ENCODE peak calls at places on chromosome 5, in five cellular contexts. X is HCT116, L is H1, D is K562, Z is HepG2. V is an unnamed sample.

GRCh38 chr5:140926903-140927573 is 939 bp downstream of the PCDHAC1 start:
- DNase-seq in Z (no peak), D (no peak), L (peak; percentile 72), X (no peak), V (peak; percentile 18)

GRCh38 chr5:79193643-79194042 is 42.3 kb upstream of the JMY start:
- DNase-seq in Z (no peak), D (no peak), X (no peak), L (no peak), V (no peak)

GRCh38 chr5:95317085-95317484 is 32.2 kb upstream of the MCTP1 start:
- DNase-seq in D (no peak), L (no peak), Z (no peak), X (no peak), V (no peak)

GRCh38 chr5:128349044-128349629 is 188.9 kb downstream of the FBN2 start:
- DNase-seq in X (peak; percentile 8), Z (no peak), D (no peak), L (no peak), V (no peak)

GRCh38 chr5:150339841-150340240 is 17.7 kb upstream of the TCOF1 start:
- DNase-seq in L (no peak), D (no peak), Z (no peak), X (no peak), V (no peak)

GRCh38 chr5:127002390-127002789 is 28.0 kb downstream of the MARCHF3 start:
- DNase-seq in L (no peak), D (no peak), X (no peak), Z (peak; percentile 17), V (no peak)

GRCh38 chr5:129001831-129002626 is 36.7 kb downstream of the SLC27A6 start:
- DNase-seq in L (no peak), X (no peak), Z (no peak), D (no peak), V (no peak)

GRCh38 chr5:33143405-33144123 is 297.2 kb upstream of the TARS1 start:
- DNase-seq in L (no peak), Z (no peak), D (no peak), X (no peak), V (no peak)

GRCh38 chr5:77083088-77083487 is 4.0 kb downstream of the ZBED3 start:
- DNase-seq in Z (no peak), D (no peak), X (no peak), L (no peak), V (no peak)

GRCh38 chr5:162391848-162392247 is 324.3 kb downstream of the GABRG2 start:
- DNase-seq in X (no peak), L (no peak), Z (no peak), D (no peak), V (no peak)

GRCh38 chr5:59766394-59766793 is 127.1 kb downstream of the PDE4D start:
- DNase-seq in X (no peak), Z (no peak), L (no peak), D (no peak), V (no peak)

GRCh38 chr5:2617461-2617860 is 134.0 kb downstream of the IRX2 start:
- DNase-seq in X (no peak), Z (no peak), L (no peak), D (no peak), V (no peak)

GRCh38 chr5:157266286-157267007 is 524 bp downstream of the CYFIP2 start:
- DNase-seq in D (no peak), L (peak; percentile 78), X (no peak), Z (no peak), V (no peak)

GRCh38 chr5:102231693-102232619 is 64.1 kb downstream of the SLCO4C1 start:
- DNase-seq in L (no peak), Z (no peak), D (no peak), X (no peak), V (no peak)

GRCh38 chr5:148827723-148828122 is 1.3 kb downstream of the ADRB2 start:
- DNase-seq in X (no peak), Z (no peak), D (no peak), L (no peak), V (no peak)

GRCh38 chr5:103941554-103941953 is 379.0 kb upstream of the NUDT12 start:
- DNase-seq in Z (no peak), L (no peak), D (no peak), X (no peak), V (no peak)

GRCh38 chr5:59673438-59674058 is 220.0 kb downstream of the PDE4D start:
- DNase-seq in D (peak; percentile 22), X (peak; percentile 8), Z (peak; percentile 16), L (no peak), V (peak; percentile 11)

GRCh38 chr5:108297042-108297596 is 84.8 kb downstream of the FBXL17 start:
- DNase-seq in Z (no peak), D (no peak), X (no peak), L (no peak), V (no peak)

GRCh38 chr5:38994329-38994927 is 79.8 kb downstream of the RICTOR start:
- DNase-seq in L (no peak), X (peak; percentile 4), D (peak; percentile 18), Z (peak; percentile 64), V (peak; percentile 9)

GRCh38 chr5:60649288-60649917 is 50.6 kb downstream of the DEPDC1B start:
- DNase-seq in D (peak; percentile 18), L (no peak), Z (peak; percentile 59), X (peak; percentile 33), V (no peak)

GRCh38 chr5:172456076-172456800 is 1.9 kb upstream of the SH3PXD2B start:
- DNase-seq in L (no peak), D (no peak), X (no peak), Z (no peak), V (no peak)

GRCh38 chr5:167816354-167816753 is 475.1 kb upstream of the WWC1 start:
- DNase-seq in Z (no peak), D (no peak), X (no peak), L (no peak), V (no peak)

GRCh38 chr5:77229887-77230286 is 19.4 kb downstream of the PDE8B start:
- DNase-seq in L (no peak), X (no peak), D (no peak), Z (no peak), V (no peak)

GRCh38 chr5:138668981-138669380 is 84.2 kb upstream of the CTNNA1 start:
- DNase-seq in L (peak; percentile 8), Z (no peak), D (no peak), X (no peak), V (no peak)

GRCh38 chr5:32612134-32612888 is 27.0 kb downstream of the SUB1 start:
- DNase-seq in L (no peak), X (no peak), D (no peak), Z (no peak), V (no peak)

GRCh38 chr5:176152933-176153317 is 85.3 kb upstream of the SIMC1 start:
- DNase-seq in Z (no peak), L (no peak), X (no peak), D (no peak), V (no peak)

GRCh38 chr5:55384072-55384471 is 76.3 kb downstream of the MTREX start:
- DNase-seq in D (no peak), L (no peak), Z (no peak), X (no peak), V (no peak)

GRCh38 chr5:9343146-9343850 is 202.6 kb downstream of the SEMA5A start:
- DNase-seq in D (no peak), Z (no peak), L (no peak), X (no peak), V (no peak)

GRCh38 chr5:53434566-53434965 is 45.9 kb upstream of the FST start:
- DNase-seq in Z (no peak), X (no peak), D (no peak), L (no peak), V (no peak)

GRCh38 chr5:61139094-61139873 is 23.0 kb downstream of the SMIM15 start:
- DNase-seq in X (no peak), L (no peak), Z (no peak), D (no peak), V (no peak)

GRCh38 chr5:13664377-13664776 is 280.1 kb downstream of the DNAH5 start:
- DNase-seq in X (no peak), L (no peak), D (no peak), Z (no peak), V (no peak)

GRCh38 chr5:107604990-107605389 is 65.7 kb downstream of the EFNA5 start:
- DNase-seq in X (no peak), L (no peak), Z (no peak), D (no peak), V (no peak)

GRCh38 chr5:132183723-132184122 is 43.9 kb downstream of the P4HA2 start:
- DNase-seq in D (no peak), X (no peak), L (no peak), Z (no peak), V (no peak)

GRCh38 chr5:172872997-172873491 is 39.0 kb downstream of the ERGIC1 start:
- DNase-seq in Z (no peak), L (no peak), X (no peak), D (no peak), V (no peak)

GRCh38 chr5:132362086-132362485 is 7.4 kb upstream of the SLC22A5 start:
- DNase-seq in L (no peak), Z (no peak), X (no peak), D (no peak), V (no peak)

GRCh38 chr5:142971296-142972013 is 201.3 kb downstream of the ARHGAP26 start:
- DNase-seq in L (no peak), Z (no peak), X (no peak), D (no peak), V (no peak)
- TF ChIP-seq ZNF274 in L (no peak), Z (no peak), X (no peak), D (no peak), V (no peak)

GRCh38 chr5:154352960-154353548 is 92.7 kb upstream of the SAP30L start:
- DNase-seq in X (no peak), D (no peak), L (no peak), Z (peak; percentile 73), V (no peak)
- TF ChIP-seq YY1 in X (no peak), D (no peak), L (no peak), Z (no peak), V (no peak)

DNA sequence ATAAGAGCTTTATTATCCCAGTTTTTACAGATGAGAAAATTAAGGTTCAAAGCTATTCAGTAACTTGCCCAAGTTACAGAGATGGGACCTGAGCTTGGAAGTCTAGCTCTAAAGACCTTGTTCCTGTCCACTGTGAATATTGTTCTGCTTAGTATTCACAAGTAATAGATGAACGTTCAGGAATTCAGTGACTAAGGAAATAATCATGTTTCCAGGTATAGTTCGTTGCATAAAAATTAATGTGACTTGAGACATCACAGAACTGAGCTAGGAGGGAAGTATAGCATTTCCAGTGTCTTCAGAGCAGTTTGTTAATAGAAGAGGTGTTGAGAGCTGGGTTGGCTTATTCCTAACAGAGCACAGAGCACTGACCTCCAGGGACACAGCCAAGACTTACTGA is 136.1 kb downstream of the FGF1 start:
- DNase-seq in L (no peak), D (no peak), X (no peak), Z (no peak), V (no peak)
- TF ChIP-seq ZNF274 in L (no peak), D (no peak), X (no peak), Z (no peak), V (no peak)

GRCh38 chr5:67095346-67095871 is 101.2 kb downstream of the CD180 start:
- DNase-seq in L (no peak), X (no peak), D (no peak), Z (peak; percentile 93), V (no peak)

GRCh38 chr5:67090593-67090992 is 106.0 kb downstream of the CD180 start:
- DNase-seq in D (no peak), X (no peak), L (no peak), Z (no peak), V (no peak)

GRCh38 chr5:67092447-67093023 is 104.1 kb downstream of the CD180 start:
- DNase-seq in X (no peak), D (no peak), Z (no peak), L (no peak), V (no peak)

GRCh38 chr5:67093259-67093658 is 103.3 kb downstream of the CD180 start:
- DNase-seq in D (no peak), L (no peak), Z (peak; percentile 6), X (no peak), V (no peak)

GRCh38 chr5:67094476-67095300 is 101.9 kb downstream of the CD180 start:
- DNase-seq in X (no peak), Z (peak; percentile 35), L (no peak), D (no peak), V (peak; percentile 22)
- TF ChIP-seq YY1 in X (no peak), Z (no peak), L (no peak), D (no peak), V (no peak)